ENCODE peak calls at places on chromosomes 4 and X, in four cellular contexts. G is hippocampal formation, V is Calu3, Q is NCI-H510A. I is an unnamed sample.

GRCh38 chr4:137363496-137363895 is 168.8 kb downstream of the PCDH18 start:
- DNase-seq in G (no peak), V (no peak), Q (no peak), I (no peak)

GRCh38 chr4:111628437-111628836 is 516.8 kb upstream of the FAM241A start:
- DNase-seq in G (no peak), V (no peak), Q (no peak), I (no peak)

GRCh38 chrX:105136786-105137185 is 83.7 kb downstream of the TEX13A start:
- DNase-seq in G (no peak), V (no peak), Q (no peak), I (no peak)

GRCh38 chr4:70903282-70903603 is 1.1 kb downstream of the MOB1B start:
- DNase-seq in G (peak), V (no peak), Q (no peak), I (peak)

GRCh38 chr4:26317766-26318165 is 3.0 kb upstream of the RBPJ start:
- DNase-seq in G (no peak), V (no peak), Q (no peak), I (no peak)

GRCh38 chr4:100311181-100311580 is 120.9 kb upstream of the DDIT4L start:
- DNase-seq in G (no peak), V (no peak), Q (no peak), I (no peak)

GRCh38 chr4:99763635-99764101 is 53.0 kb upstream of the DAPP1 start:
- DNase-seq in G (no peak), V (peak), Q (no peak), I (peak)

GRCh38 chr4:109009909-109010308 is 247.1 kb upstream of the ETNPPL start:
- DNase-seq in G (no peak), V (no peak), Q (no peak), I (no peak)

GRCh38 chr4:110059556-110060191 is 138.7 kb downstream of the ELOVL6 start:
- DNase-seq in G (no peak), V (no peak), Q (no peak), I (no peak)

GRCh38 chr4:57187241-57187640 is 77.1 kb upstream of the IGFBP7 start:
- DNase-seq in G (no peak), V (no peak), Q (no peak), I (no peak)

GRCh38 chrX:100681581-100681980 is 37.6 kb downstream of the SRPX2 start:
- DNase-seq in G (no peak), V (no peak), Q (no peak), I (no peak)

GRCh38 chrX:130393451-130394074 is 8.1 kb upstream of the GPR119 start:
- DNase-seq in G (peak), V (peak), Q (no peak), I (peak)

GRCh38 chrX:73289039-73289438 is 74.4 kb upstream of the NAP1L2 start:
- DNase-seq in G (no peak), V (no peak), Q (no peak), I (no peak)